ENCODE peak calls at places on chromosomes 3 and 15, in nine cellular contexts. O is HCT116; W is GM03348; E is effector CD8-positive, alpha-beta T cell; Z is activated T-cell treated with anti-CD3 and anti-CD28 coated beads, Interleukin-2, amount 50 U/mL, for 1 hour; T is NCI-H1105; L is NCI-H345; C is neuronal stem cell; R is dorsolateral prefrontal cortex. M is an unnamed sample.

GRCh38 chr15:32919749-32920414 is 202.1 kb downstream of the GREM1 start:
- DNase-seq in O (no peak), W (peak), E (no peak), Z (no peak), T (no peak), L (peak), C (no peak), R (no peak), M (no peak)

GRCh38 chr15:81825136-81825535 is 220.7 kb downstream of the MEX3B start:
- DNase-seq in O (no peak), W (no peak), E (no peak), Z (no peak), T (no peak), L (no peak), C (no peak), R (no peak), M (no peak)

GRCh38 chr15:58346361-58346760 is 85.4 kb upstream of the LIPC start:
- DNase-seq in O (no peak), W (peak), E (no peak), Z (no peak), T (no peak), L (no peak), C (no peak), R (no peak), M (no peak)

GRCh38 chr3:16311960-16312451 is 47.0 kb downstream of the OXNAD1 start:
- DNase-seq in O (no peak), W (peak), E (peak), Z (peak), T (no peak), L (no peak), C (no peak), R (no peak), M (no peak)

GRCh38 chr3:189419022-189419421 is 212.2 kb upstream of the TP63 start:
- DNase-seq in O (no peak), W (no peak), E (no peak), Z (no peak), T (no peak), L (no peak), C (no peak), R (no peak), M (no peak)

GRCh38 chr3:54600441-54601204 is 327.2 kb downstream of the LRTM1 start:
- DNase-seq in O (no peak), W (no peak), E (no peak), Z (no peak), T (no peak), L (no peak), C (no peak), R (no peak), M (no peak)

GRCh38 chr3:139306078-139306477 is 37.7 kb upstream of the MRPS22 start:
- DNase-seq in O (no peak), W (no peak), E (no peak), Z (no peak), T (no peak), L (no peak), C (no peak), R (no peak), M (no peak)

GRCh38 chr3:8809341-8809740 is 39.9 kb upstream of the OXTR start:
- DNase-seq in O (no peak), W (no peak), E (no peak), Z (no peak), T (no peak), L (no peak), C (no peak), R (no peak), M (no peak)

GRCh38 chr15:65416845-65417416 is 5.8 kb downstream of the IGDCC4 start:
- DNase-seq in O (no peak), W (no peak), E (no peak), Z (no peak), T (no peak), L (no peak), C (peak), R (no peak), M (no peak)

GRCh38 chr3:13316603-13317002 is 103.5 kb downstream of the NUP210 start:
- DNase-seq in O (no peak), W (no peak), E (no peak), Z (no peak), T (no peak), L (no peak), C (no peak), R (peak), M (no peak)

GRCh38 chr15:48941913-48942312 is 21.8 kb downstream of the SHC4 start:
- DNase-seq in O (no peak), W (no peak), E (no peak), Z (no peak), T (no peak), L (no peak), C (no peak), R (no peak), M (no peak)

GRCh38 chr15:48592221-48592731 is 53.2 kb downstream of the FBN1 start:
- DNase-seq in O (no peak), W (peak), E (no peak), Z (no peak), T (no peak), L (no peak), C (no peak), R (no peak), M (no peak)

GRCh38 chr3:51622868-51623267 is 48.2 kb upstream of the TEX264 start:
- DNase-seq in O (no peak), W (peak), E (no peak), Z (no peak), T (no peak), L (no peak), C (no peak), R (peak), M (no peak)